ENCODE peak calls at places on chromosomes 16 and 17, in seven cellular contexts. Y, E, O, X, L, N and F are unnamed samples. For H3K9me3, the result is how much of the 10 kb centered on the place peaks cover.

GRCh38 chr17:29622337-29623282 is at the start of gene CORO6:
- DNase-seq in Y (peak), E (no peak), O (peak), X (peak), L (peak), N (no peak), F (peak)

GRCh38 chr17:65558683-65559311 is 2.7 kb downstream of the AXIN2 start:
- DNase-seq in Y (no peak), E (no peak), O (no peak), X (peak), L (no peak), N (no peak), F (no peak)

GRCh38 chr17:50213026-50214015 is 11.9 kb upstream of the COL1A1 start:
- DNase-seq in Y (no peak), E (peak), O (peak), X (peak), L (no peak), N (peak), F (peak)

GRCh38 chr17:82973456-82974135 is 105.8 kb upstream of the METRNL start:
- DNase-seq in Y (no peak), E (no peak), O (no peak), X (peak), L (no peak), N (no peak), F (no peak)

GRCh38 chr16:60204221-60204620 is 1470.1 kb upstream of the GOT2 start:
- DNase-seq in Y (no peak), E (no peak), O (no peak), X (no peak), L (no peak), N (no peak), F (no peak)

GRCh38 chr17:62663304-62663703 is 35.8 kb downstream of the MRC2 start:
- DNase-seq in Y (no peak), E (no peak), O (no peak), X (no peak), L (no peak), N (no peak), F (no peak)

GRCh38 chr16:13997526-13997925 is 73.6 kb upstream of the MRTFB start:
- DNase-seq in Y (no peak), E (no peak), O (no peak), X (no peak), L (no peak), N (no peak), F (peak)

GRCh38 chr16:1002399-1003161 is 21.0 kb downstream of the SOX8 start:
- DNase-seq in Y (peak), E (no peak), O (peak), X (no peak), L (no peak), N (peak), F (peak)

GRCh38 chr17:4596636-4597380 is 12.5 kb downstream of the SMTNL2 start:
- DNase-seq in Y (no peak), E (no peak), O (no peak), X (no peak), L (no peak), N (no peak), F (no peak)

GRCh38 chr17:2962236-2962635 is 101.2 kb downstream of the OR1D5 start:
- DNase-seq in Y (no peak), E (no peak), O (no peak), X (no peak), L (no peak), N (no peak), F (no peak)

GRCh38 chr16:9068886-9069285 is 22.6 kb upstream of the HAPSTR1 start:
- DNase-seq in Y (no peak), E (no peak), O (no peak), X (no peak), L (no peak), N (no peak), F (no peak)

GRCh38 chr16:1291576-1291974 is 17.9 kb upstream of the UBE2I start:
- DNase-seq in Y (no peak), E (no peak), O (no peak), X (no peak), L (no peak), N (no peak), F (no peak)

GRCh38 chr16:30041841-30042240 is 10.8 kb upstream of the TLCD3B start:
- DNase-seq in Y (no peak), E (no peak), O (peak), X (no peak), L (no peak), N (no peak), F (peak)

GRCh38 chr17:83183951-83184506 is 104.6 kb downstream of the METRNL start:
- DNase-seq in Y (no peak), E (no peak), O (no peak), X (no peak), L (peak), N (no peak), F (no peak)

GRCh38 chr17:34131386-34131785 is 123.7 kb upstream of the CCL2 start:
- DNase-seq in Y (no peak), E (no peak), O (no peak), X (no peak), L (no peak), N (no peak), F (no peak)

GRCh38 chr17:10673318-10673717 is 16.2 kb upstream of the MYH3 start:
- DNase-seq in Y (no peak), E (no peak), O (no peak), X (no peak), L (no peak), N (no peak), F (no peak)

GRCh38 chr16:85536411-85537330 is 76.5 kb upstream of the GSE1 start:
- DNase-seq in Y (no peak), E (no peak), O (no peak), X (no peak), L (no peak), N (peak), F (no peak)

GRCh38 chr16:68764866-68765265 is 27.8 kb downstream of the CDH1 start:
- DNase-seq in Y (no peak), E (no peak), O (no peak), X (no peak), L (no peak), N (no peak), F (peak)

GRCh38 chr17:83126275-83126930 is 47.0 kb downstream of the METRNL start:
- DNase-seq in Y (no peak), E (no peak), O (no peak), X (no peak), L (no peak), N (no peak), F (peak)

GRCh38 chr16:65315004-65315398 is 193.1 kb upstream of the CDH11 start:
- DNase-seq in Y (no peak), E (no peak), O (no peak), X (no peak), L (no peak), N (no peak), F (no peak)

GRCh38 chr17:82065638-82066303 is at the start of gene DUS1L:
- DNase-seq in Y (peak), E (no peak), O (peak), X (peak), L (peak), N (no peak), F (peak)

GRCh38 chr16:71933913-71934696 is 38.8 kb downstream of the IST1 start:
- DNase-seq in Y (no peak), E (no peak), O (peak), X (no peak), L (no peak), N (no peak), F (peak)

GRCh38 chr17:50798424-50799344 is 31.4 kb upstream of the ANKRD40CL start:
- DNase-seq in Y (no peak), E (no peak), O (no peak), X (no peak), L (no peak), N (no peak), F (no peak)

GRCh38 chr16:89841275-89841674 is 13.0 kb downstream of the SPIRE2 start:
- DNase-seq in Y (no peak), E (no peak), O (no peak), X (peak), L (no peak), N (no peak), F (no peak)

GRCh38 chr17:42339221-42339620 is 49.0 kb downstream of the STAT3 start:
- DNase-seq in Y (no peak), E (no peak), O (no peak), X (no peak), L (no peak), N (no peak), F (no peak)

GRCh38 chr17:81513669-81514484 is 1.3 kb upstream of the ACTG1 start:
- DNase-seq in Y (peak), E (no peak), O (peak), X (no peak), L (peak), N (peak), F (no peak)

GRCh38 chr16:51880776-51881175 is 666.2 kb downstream of the TOX3 start:
- DNase-seq in Y (peak), E (no peak), O (peak), X (no peak), L (no peak), N (no peak), F (no peak)

GRCh38 chr16:8511464-8511863 is 78.8 kb downstream of the TMEM114 start:
- DNase-seq in Y (no peak), E (no peak), O (no peak), X (no peak), L (no peak), N (no peak), F (peak)

GRCh38 chr17:28725166-28725659 is 820 bp downstream of the TLCD1 start:
- DNase-seq in Y (peak), E (no peak), O (peak), X (no peak), L (no peak), N (peak), F (peak)

GRCh38 chr16:88442811-88443576 is 10.1 kb upstream of the ZFPM1 start:
- DNase-seq in Y (peak), E (no peak), O (peak), X (peak), L (peak), N (peak), F (peak)
- TF ChIP-seq RFX5 in Y (no peak), E (no peak), O (no peak), X (no peak), L (no peak), N (no peak), F (no peak)

GRCh38 chr17:63974594-63975192 is 2.0 kb upstream of the SCN4A start:
- DNase-seq in Y (peak), E (no peak), O (peak), X (no peak), L (no peak), N (no peak), F (no peak)
- H3K9me3 ChIP-seq in Y (under half), E (under half), O (under half), X (under half), L (under half), N (under half), F (under half)

GRCh38 chr16:86969716-86970115 is 347.5 kb downstream of the C16orf95 start:
- DNase-seq in Y (no peak), E (no peak), O (no peak), X (no peak), L (no peak), N (no peak), F (no peak)

GRCh38 chr16:86970726-86971125 is 346.5 kb downstream of the C16orf95 start:
- DNase-seq in Y (no peak), E (no peak), O (no peak), X (no peak), L (no peak), N (no peak), F (no peak)

GRCh38 chr16:86970279-86970678 is 346.9 kb downstream of the C16orf95 start:
- DNase-seq in Y (no peak), E (no peak), O (no peak), X (no peak), L (no peak), N (no peak), F (no peak)

GRCh38 chr16:86968866-86969265 is 348.3 kb downstream of the C16orf95 start:
- DNase-seq in Y (no peak), E (no peak), O (no peak), X (no peak), L (no peak), N (no peak), F (no peak)

DNA sequence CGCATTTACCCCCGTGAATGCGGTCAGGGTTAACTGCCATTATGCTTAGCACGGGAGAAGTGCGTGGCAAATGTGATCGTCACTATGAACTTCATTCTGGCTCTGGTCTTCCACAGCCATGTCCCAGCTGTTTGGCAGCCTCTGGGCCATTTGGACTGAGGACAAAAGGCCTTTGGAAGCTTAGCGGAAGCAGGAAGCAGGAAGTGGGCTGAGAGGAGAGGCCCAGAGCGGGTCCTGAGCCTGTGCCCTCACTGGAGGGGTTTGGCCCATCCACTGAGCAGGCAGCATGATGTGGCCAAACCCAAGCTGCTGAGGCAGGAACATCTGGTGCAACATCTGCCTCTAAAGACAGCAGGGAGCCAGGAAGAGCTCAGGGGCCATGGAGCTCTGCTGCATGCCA is 345.9 kb downstream of the C16orf95 start:
- DNase-seq in Y (no peak), E (no peak), O (no peak), X (no peak), L (no peak), N (no peak), F (no peak)
- TF ChIP-seq RFX5 in Y (no peak), E (no peak), O (no peak), X (no peak), L (no peak), N (no peak), F (no peak)

GRCh38 chr17:74140282-74140681 is 63.2 kb upstream of the RPL38 start:
- DNase-seq in Y (no peak), E (no peak), O (no peak), X (no peak), L (no peak), N (no peak), F (no peak)
- H3K9me3 ChIP-seq in Y (half or more), E (under half), O (under half), X (under half), L (under half), N (under half), F (under half)

GRCh38 chr16:24645739-24646645 is 83.5 kb upstream of the TNRC6A start:
- DNase-seq in Y (peak), E (no peak), O (peak), X (no peak), L (no peak), N (peak), F (no peak)
- TF ChIP-seq RFX5 in Y (no peak), E (no peak), O (no peak), X (no peak), L (no peak), N (no peak), F (no peak)

GRCh38 chr16:3311496-3311895 is 6.2 kb downstream of the ZNF75A start:
- DNase-seq in Y (no peak), E (no peak), O (no peak), X (no peak), L (no peak), N (no peak), F (no peak)
- H3K9me3 ChIP-seq in Y (half or more), E (under half), O (half or more), X (under half), L (half or more), N (under half), F (under half)